ENCODE peak calls at places on chromosomes 7 and 10, in seven cellular contexts. O, J, M, Q, V, N and H are unnamed samples.

GRCh38 chr10:21100871-21101514 is 203.9 kb upstream of the NEBL start:
- DNase-seq in J (no peak), V (no peak), M (no peak), Q (no peak), O (peak; percentile 66), N (no peak), H (no peak)

GRCh38 chr10:131980757-131981428 is 830 bp downstream of the BNIP3 start:
- DNase-seq in N (peak; percentile 70), O (no peak), V (peak; percentile 68), Q (peak; percentile 55), M (peak; percentile 66), J (peak; percentile 84), H (no peak)

GRCh38 chr10:22479419-22479818 is 134.1 kb downstream of the SPAG6 start:
- DNase-seq in O (no peak), V (no peak), Q (no peak), M (no peak), N (no peak), J (no peak), H (no peak)

GRCh38 chr10:76113952-76114351 is 682.5 kb downstream of the LRMDA start:
- DNase-seq in J (no peak), N (no peak), M (no peak), O (peak; percentile 80), Q (peak; percentile 23), V (no peak), H (no peak)

GRCh38 chr7:97495487-97495886 is 236.4 kb upstream of the TAC1 start:
- DNase-seq in M (no peak), J (no peak), N (no peak), Q (no peak), O (no peak), V (no peak), H (no peak)

GRCh38 chr7:15015545-15016314 is 113.2 kb upstream of the DGKB start:
- DNase-seq in Q (peak; percentile 75), O (peak; percentile 56), J (peak; percentile 91), V (peak; percentile 91), N (peak; percentile 86), M (peak; percentile 55), H (peak; percentile 35)

GRCh38 chr7:42380411-42380810 is 143.4 kb upstream of the GLI3 start:
- DNase-seq in N (no peak), M (no peak), J (no peak), V (no peak), Q (no peak), O (peak; percentile 17), H (no peak)

GRCh38 chr10:102988404-102989314 is 70.6 kb downstream of the CNNM2 start:
- DNase-seq in J (no peak), N (no peak), M (no peak), O (peak; percentile 22), V (peak; percentile 11), Q (peak; percentile 97), H (no peak)

GRCh38 chr10:90148121-90148855 is 446.9 kb downstream of the KIF20B start:
- DNase-seq in M (no peak), O (peak; percentile 86), N (no peak), Q (peak; percentile 3), J (peak; percentile 65), V (peak; percentile 47), H (peak; percentile 5)

GRCh38 chr10:112899396-112900065 is 50.5 kb upstream of the TCF7L2 start:
- DNase-seq in Q (peak; percentile 56), J (no peak), M (no peak), O (no peak), N (no peak), V (no peak), H (no peak)

GRCh38 chr10:77927343-77928256 is 1.0 kb upstream of the DLG5 start:
- DNase-seq in M (peak; percentile 67), V (peak; percentile 38), J (peak; percentile 67), N (no peak), Q (no peak), O (no peak), H (no peak)

GRCh38 chr10:77925795-77926565 is 575 bp downstream of the DLG5 start:
- DNase-seq in N (peak; percentile 68), M (peak; percentile 84), J (peak; percentile 70), Q (no peak), O (no peak), V (peak; percentile 75), H (no peak)

GRCh38 chr10:77925410-77925794 is 1.2 kb downstream of the DLG5 start:
- DNase-seq in O (no peak), N (no peak), M (no peak), J (peak; percentile 33), V (peak; percentile 63), Q (no peak), H (no peak)

GRCh38 chr10:77922551-77923179 is 3.9 kb downstream of the DLG5 start:
- DNase-seq in N (no peak), M (no peak), Q (no peak), O (no peak), V (no peak), J (no peak), H (no peak)

GRCh38 chr10:77926566-77927342 is at the start of gene DLG5:
- DNase-seq in V (peak; percentile 80), M (peak; percentile 68), O (no peak), J (peak; percentile 65), N (peak; percentile 45), Q (no peak), H (no peak)
- H2AFZ ChIP-seq in V (peak within 1 kb of the TSS; percentile 73), M (peak within 1 kb of the TSS; percentile 77), O (peak within 1 kb of the TSS; percentile 87), J (peak within 1 kb of the TSS; percentile 97), N (no peak within 1 kb of the TSS), Q (peak within 1 kb of the TSS; percentile 32), H (no peak within 1 kb of the TSS)

GRCh38 chr7:90726120-90726519 is 130.0 kb downstream of the CDK14 start:
- DNase-seq in O (peak; percentile 12), Q (no peak), M (no peak), N (no peak), V (no peak), J (no peak), H (no peak)
- H2AFZ ChIP-seq in O (no peak overlapping the region), Q (no peak overlapping the region), M (no peak overlapping the region), N (no peak overlapping the region), V (no peak overlapping the region), J (no peak overlapping the region), H (no peak overlapping the region)

GRCh38 chr7:44962483-44963251 is 16.1 kb downstream of the MYO1G start:
- DNase-seq in N (peak; percentile 62), J (peak; percentile 75), Q (no peak), V (peak; percentile 53), O (peak; percentile 19), M (peak; percentile 67), H (no peak)
- H2AFZ ChIP-seq in N (no peak overlapping the region), J (peak overlapping the region; percentile 96), Q (no peak overlapping the region), V (peak overlapping the region; percentile 63), O (peak overlapping the region; percentile 92), M (peak overlapping the region; percentile 12), H (no peak overlapping the region)

DNA sequence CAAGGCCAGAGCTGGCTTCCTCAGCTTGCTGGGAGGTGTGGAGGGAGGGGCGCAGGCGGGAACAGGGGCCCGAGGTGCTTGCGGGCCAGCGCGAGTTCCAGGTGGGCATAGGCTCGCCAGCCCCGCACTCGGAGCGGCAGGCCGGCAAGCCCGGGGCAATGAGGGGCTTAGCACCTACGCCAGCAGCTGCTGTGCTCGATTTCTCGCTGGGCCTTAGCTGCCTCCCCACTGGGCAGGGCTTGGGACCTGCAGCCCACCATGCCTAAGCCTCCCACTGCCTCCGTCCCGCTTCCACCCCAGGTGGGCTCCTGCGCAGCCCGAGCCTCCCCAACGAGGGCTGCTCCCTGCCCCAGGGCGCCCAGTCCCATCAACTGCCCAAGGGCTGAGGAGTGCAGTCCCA is 25.9 kb upstream of the MAT1A start:
- DNase-seq in Q (no peak), J (no peak), M (no peak), N (no peak), V (no peak), O (no peak), H (no peak)
- H2AFZ ChIP-seq in Q (no peak overlapping the region), J (no peak overlapping the region), M (no peak overlapping the region), N (no peak overlapping the region), V (no peak overlapping the region), O (no peak overlapping the region), H (no peak overlapping the region)

GRCh38 chr10:35565602-35566061 is 39.5 kb upstream of the GJD4 start:
- DNase-seq in N (no peak), J (no peak), O (peak; percentile 60), M (no peak), Q (no peak), V (no peak), H (no peak)

GRCh38 chr10:35562427-35562826 is 42.7 kb upstream of the GJD4 start:
- DNase-seq in V (no peak), N (no peak), Q (no peak), O (no peak), J (no peak), M (peak; percentile 17), H (no peak)

GRCh38 chr10:35563266-35563891 is 41.8 kb upstream of the GJD4 start:
- DNase-seq in V (peak; percentile 71), O (peak; percentile 49), N (peak; percentile 71), Q (peak; percentile 64), J (peak; percentile 82), M (peak; percentile 65), H (peak; percentile 77)

GRCh38 chr10:35561670-35562069 is 43.5 kb upstream of the GJD4 start:
- DNase-seq in O (no peak), Q (no peak), N (no peak), M (peak; percentile 35), J (no peak), V (no peak), H (no peak)

GRCh38 chr10:35564276-35564982 is 40.7 kb upstream of the GJD4 start:
- DNase-seq in Q (no peak), N (no peak), M (no peak), J (no peak), O (peak; percentile 49), V (no peak), H (peak; percentile 62)
- H2AFZ ChIP-seq in Q (no peak overlapping the region), N (no peak overlapping the region), M (no peak overlapping the region), J (no peak overlapping the region), O (no peak overlapping the region), V (no peak overlapping the region), H (peak overlapping the region; percentile 11)

DNA sequence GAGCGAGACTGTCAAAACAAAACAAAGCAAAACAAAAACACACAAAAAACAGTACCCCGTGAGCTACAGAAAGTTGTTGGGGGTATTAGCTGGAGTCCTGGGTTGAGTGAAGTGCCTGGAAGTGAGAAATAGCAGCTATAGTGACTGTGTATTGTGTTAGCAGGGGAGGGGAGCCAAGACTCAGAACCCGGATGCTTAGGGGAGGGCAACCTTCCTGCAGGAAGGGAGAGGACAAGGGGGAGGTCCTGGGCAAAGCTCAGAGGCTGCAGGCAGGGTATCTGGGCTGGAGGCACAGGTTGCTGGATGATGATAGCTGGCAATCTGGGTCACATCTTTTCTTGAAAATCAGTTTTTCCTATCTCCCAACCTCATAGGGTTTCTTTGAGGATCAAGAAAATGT is 75.8 kb upstream of the PARD3 start:
- DNase-seq in N (no peak), O (no peak), J (no peak), M (no peak), Q (no peak), V (no peak), H (no peak)
- H2AFZ ChIP-seq in N (no peak overlapping the region), O (peak overlapping the region; percentile 24), J (peak overlapping the region; percentile 96), M (peak overlapping the region; percentile 89), Q (no peak overlapping the region), V (no peak overlapping the region), H (no peak overlapping the region)

GRCh38 chr10:52452600-52453493 is 138.8 kb downstream of the DKK1 start:
- DNase-seq in V (no peak), N (no peak), Q (peak; percentile 74), M (no peak), J (peak; percentile 23), O (no peak), H (no peak)
- H2AFZ ChIP-seq in V (no peak overlapping the region), N (no peak overlapping the region), Q (no peak overlapping the region), M (no peak overlapping the region), J (no peak overlapping the region), O (peak overlapping the region; percentile 42), H (no peak overlapping the region)